ENCODE peak calls at places on chromosomes 7 and 10, in six cellular contexts. M is fibroblast of pulmonary artery, S is psoas muscle, T is GM23248, A is right lobe of liver, J is OCI-LY7. I is an unnamed sample.

GRCh38 chr7:125423444-125424155 is 494.0 kb upstream of the POT1 start:
- DNase-seq in M (peak), T (no peak), J (no peak), A (no peak), S (no peak), I (no peak)

GRCh38 chr10:63421591-63421990 is 44.2 kb downstream of the JMJD1C start:
- DNase-seq in M (no peak), S (no peak), A (no peak), T (no peak), J (peak), I (peak)

GRCh38 chr7:100865971-100866720 is 1.0 kb upstream of the TRIP6 start:
- DNase-seq in J (no peak), M (no peak), S (peak), A (no peak), T (peak), I (no peak)

GRCh38 chr7:155162422-155162821 is 92.3 kb downstream of the HTR5A start:
- DNase-seq in A (no peak), S (no peak), J (no peak), T (no peak), M (no peak), I (no peak)

GRCh38 chr10:29882766-29883165 is 176.6 kb downstream of the JCAD start:
- DNase-seq in A (no peak), T (no peak), S (no peak), M (no peak), J (no peak), I (no peak)

GRCh38 chr7:147775564-147775963 is 815.0 kb upstream of the C7orf33 start:
- DNase-seq in T (no peak), S (no peak), M (no peak), A (no peak), J (no peak), I (no peak)

GRCh38 chr10:130254168-130255061 is 118.2 kb downstream of the GLRX3 start:
- DNase-seq in M (no peak), A (no peak), S (no peak), J (no peak), T (no peak), I (no peak)

GRCh38 chr7:44305564-44306507 is 19.6 kb downstream of the CAMK2B start:
- DNase-seq in J (no peak), S (no peak), T (no peak), A (peak), M (no peak), I (no peak)

GRCh38 chr10:98610855-98611254 is 164.1 kb upstream of the HPS1 start:
- DNase-seq in A (no peak), M (no peak), J (no peak), T (no peak), S (no peak), I (no peak)

GRCh38 chr10:3037182-3037581 is 30.2 kb upstream of the PFKP start:
- DNase-seq in A (no peak), J (no peak), M (no peak), T (no peak), S (no peak), I (no peak)

DNA sequence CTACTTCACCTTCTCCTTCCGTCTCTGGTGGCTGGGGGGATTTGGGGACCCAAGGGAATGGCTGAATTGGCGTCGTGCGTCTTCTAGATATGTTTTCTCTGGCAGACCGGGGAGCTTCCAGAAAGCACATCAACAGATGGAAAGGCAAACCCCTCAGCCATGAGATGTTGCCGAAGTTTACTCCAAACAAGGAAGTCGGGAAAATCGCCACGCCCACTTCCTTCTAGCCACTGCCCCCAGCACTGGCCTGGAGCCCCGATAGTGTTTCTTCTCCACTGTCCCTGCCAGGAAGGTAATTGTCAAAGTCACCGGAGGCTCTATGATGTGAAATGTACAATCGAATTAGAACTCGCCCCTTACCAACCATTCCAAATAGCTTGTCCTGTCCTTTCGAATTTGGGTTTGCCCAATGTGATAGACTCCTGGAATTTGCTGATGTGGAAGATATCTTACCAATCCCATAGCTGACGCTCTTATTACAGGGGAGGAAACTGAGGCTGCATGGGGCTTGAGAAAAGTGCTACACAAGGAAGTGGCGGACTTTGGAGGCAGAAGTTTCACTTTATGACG is 191.0 kb downstream of the LSM5 start:
- DNase-seq in A (peak), J (no peak), M (no peak), T (no peak), S (peak), I (no peak)
- H3K4me3 ChIP-seq in A (peak), J (no peak), M (peak), T (peak), S (peak), I (no peak)

GRCh38 chr7:78345979-78346378 is 547.4 kb downstream of the PHTF2 start:
- DNase-seq in S (no peak), J (no peak), T (no peak), A (no peak), M (no peak), I (no peak)
- H3K4me3 ChIP-seq in S (no peak), J (no peak), T (no peak), A (no peak), M (no peak), I (no peak)

GRCh38 chr7:96118449-96119001 is 203.4 kb downstream of the SLC25A13 start:
- DNase-seq in T (no peak), M (no peak), A (no peak), J (no peak), S (no peak), I (no peak)
- H3K4me3 ChIP-seq in T (no peak), M (no peak), A (no peak), J (no peak), S (no peak), I (no peak)

GRCh38 chr10:126156012-126156411 is 232.3 kb downstream of the ADAM12 start:
- DNase-seq in S (no peak), J (no peak), A (no peak), M (no peak), T (no peak), I (no peak)
- H3K4me3 ChIP-seq in S (no peak), J (no peak), A (no peak), M (no peak), T (no peak), I (no peak)

GRCh38 chr10:16965740-16966447 is 148.7 kb upstream of the RSU1 start:
- DNase-seq in J (no peak), M (peak), S (no peak), A (no peak), T (peak), I (no peak)

GRCh38 chr10:16967866-16968721 is 150.9 kb upstream of the RSU1 start:
- DNase-seq in J (no peak), A (no peak), M (peak), S (peak), T (peak), I (no peak)

GRCh38 chr10:16967000-16967865 is 150.0 kb upstream of the RSU1 start:
- DNase-seq in A (no peak), M (peak), J (no peak), S (no peak), T (peak), I (no peak)

GRCh38 chr10:16964571-16965241 is 147.5 kb upstream of the RSU1 start:
- DNase-seq in S (no peak), J (no peak), A (no peak), M (no peak), T (no peak), I (no peak)

DNA sequence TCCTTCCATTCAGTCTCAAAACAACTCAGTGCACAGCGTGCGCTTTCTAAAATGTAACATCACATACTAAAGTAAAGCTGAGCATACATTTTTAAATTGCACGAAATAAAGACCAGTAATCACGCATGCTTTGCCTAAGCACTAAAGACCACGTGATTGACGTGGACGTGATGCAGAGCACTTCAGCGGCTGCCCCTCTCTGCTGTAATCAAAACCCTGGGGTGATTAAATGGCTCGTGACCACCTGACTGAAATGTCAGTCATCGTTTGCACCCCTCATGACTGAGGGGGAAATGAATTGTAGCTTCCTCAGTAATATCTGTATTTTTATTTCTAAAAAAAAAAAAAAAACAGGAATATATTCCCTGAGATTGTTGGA is 148.0 kb upstream of the RSU1 start:
- DNase-seq in M (no peak), J (no peak), T (no peak), A (no peak), S (no peak), I (no peak)
- H3K4me3 ChIP-seq in M (no peak), J (no peak), T (no peak), A (no peak), S (no peak), I (no peak)